ENCODE peak calls at places on chromosomes 11 and 22, in five cellular contexts. D is IMR-90; F is activated naive CD4-positive, alpha-beta T cell treated with anti-CD3 and anti-CD28 coated beads for 36 hours; Y is left colon; I is AG10803. V is an unnamed sample.

GRCh38 chr11:57668467-57668890 is 565 bp downstream of the ZDHHC5 start:
- DNase-seq in D (no peak), I (no peak), Y (no peak), F (peak; percentile 49), V (no peak)

GRCh38 chr22:27262371-27262770 is 539.2 kb downstream of the MN1 start:
- DNase-seq in Y (no peak), F (no peak), I (no peak), D (no peak), V (no peak)

GRCh38 chr11:74443071-74443864 is 24.1 kb downstream of the KCNE3 start:
- DNase-seq in F (no peak), Y (peak; percentile 41), D (peak; percentile 11), I (no peak), V (peak; percentile 78)

GRCh38 chr11:10639350-10639749 is 54.2 kb downstream of the IRAG1 start:
- DNase-seq in Y (no peak), F (no peak), D (no peak), I (no peak), V (no peak)

GRCh38 chr22:37967147-37967546 is 13.6 kb downstream of the POLR2F start:
- DNase-seq in D (peak; percentile 38), Y (no peak), F (no peak), I (no peak), V (no peak)

GRCh38 chr11:111456859-111457730 is 55.1 kb downstream of the BTG4 start:
- DNase-seq in I (no peak), Y (no peak), F (no peak), D (no peak), V (no peak)

GRCh38 chr22:20779014-20779812 is 5.3 kb downstream of the SERPIND1 start:
- DNase-seq in I (no peak), Y (no peak), D (no peak), F (no peak), V (no peak)

GRCh38 chr11:72930011-72930410 is 115.8 kb downstream of the ATG16L2 start:
- DNase-seq in Y (no peak), I (peak; percentile 16), F (no peak), D (peak; percentile 59), V (peak; percentile 62)